ENCODE peak calls at places on chromosomes 13 and 19, in nine cellular contexts. One of them, this sample, is unnamed.

GRCh38 chr19:54552913-54553310 is 20.7 kb upstream of the LILRA2 start:
- DNase-seq in lung: no peak
- DNase-seq in fibroblast of villous mesenchyme: no peak
- DNase-seq in type B pancreatic cell: no peak
- DNase-seq in GM06990: no peak
- DNase-seq in mesothelial cell of epicardium: no peak
- DNase-seq in stomach: no peak
- DNase-seq in GM13977: no peak
- DNase-seq in tibial nerve: no peak
- DNase-seq in this sample: peak

GRCh38 chr19:40279120-40279551 is 6.0 kb downstream of the AKT2 start:
- DNase-seq in type B pancreatic cell: no peak
- DNase-seq in GM13977: no peak
- DNase-seq in stomach: no peak
- DNase-seq in tibial nerve: peak
- DNase-seq in lung: no peak
- DNase-seq in GM06990: no peak
- DNase-seq in fibroblast of villous mesenchyme: peak
- DNase-seq in mesothelial cell of epicardium: no peak
- DNase-seq in this sample: no peak

GRCh38 chr13:80979035-80979641 is 638.2 kb upstream of the SPRY2 start:
- DNase-seq in type B pancreatic cell: no peak
- DNase-seq in fibroblast of villous mesenchyme: peak
- DNase-seq in GM06990: no peak
- DNase-seq in stomach: peak
- DNase-seq in mesothelial cell of epicardium: peak
- DNase-seq in tibial nerve: no peak
- DNase-seq in lung: peak
- DNase-seq in GM13977: peak
- DNase-seq in this sample: no peak

GRCh38 chr19:39428309-39429112 is 7.2 kb downstream of the RPS16 start:
- DNase-seq in GM13977: no peak
- DNase-seq in lung: no peak
- DNase-seq in stomach: peak
- DNase-seq in mesothelial cell of epicardium: peak
- DNase-seq in type B pancreatic cell: no peak
- DNase-seq in fibroblast of villous mesenchyme: peak
- DNase-seq in GM06990: no peak
- DNase-seq in tibial nerve: peak
- DNase-seq in this sample: peak

GRCh38 chr13:111947876-111948275 is 119.1 kb upstream of the SOX1 start:
- DNase-seq in stomach: no peak
- DNase-seq in tibial nerve: no peak
- DNase-seq in type B pancreatic cell: no peak
- DNase-seq in GM06990: no peak
- DNase-seq in fibroblast of villous mesenchyme: no peak
- DNase-seq in lung: no peak
- DNase-seq in GM13977: no peak
- DNase-seq in mesothelial cell of epicardium: no peak
- DNase-seq in this sample: no peak

GRCh38 chr19:17908244-17908643 is 24.6 kb upstream of the CCDC124 start:
- DNase-seq in tibial nerve: no peak
- DNase-seq in fibroblast of villous mesenchyme: no peak
- DNase-seq in stomach: no peak
- DNase-seq in mesothelial cell of epicardium: no peak
- DNase-seq in GM13977: no peak
- DNase-seq in lung: no peak
- DNase-seq in type B pancreatic cell: no peak
- DNase-seq in GM06990: no peak
- DNase-seq in this sample: no peak

GRCh38 chr13:107370036-107370785 is 802.3 kb upstream of the ARGLU1 start:
- DNase-seq in GM13977: no peak
- DNase-seq in fibroblast of villous mesenchyme: peak
- DNase-seq in mesothelial cell of epicardium: no peak
- DNase-seq in lung: no peak
- DNase-seq in GM06990: no peak
- DNase-seq in stomach: no peak
- DNase-seq in type B pancreatic cell: no peak
- DNase-seq in tibial nerve: no peak
- DNase-seq in this sample: no peak

GRCh38 chr19:43797118-43797517 is 5.1 kb downstream of the LYPD5 start:
- DNase-seq in type B pancreatic cell: no peak
- DNase-seq in mesothelial cell of epicardium: no peak
- DNase-seq in GM13977: no peak
- DNase-seq in fibroblast of villous mesenchyme: no peak
- DNase-seq in GM06990: no peak
- DNase-seq in lung: no peak
- DNase-seq in stomach: no peak
- DNase-seq in tibial nerve: no peak
- DNase-seq in this sample: no peak

GRCh38 chr13:30679483-30680330 is 55.6 kb upstream of the ALOX5AP start:
- DNase-seq in GM13977: peak
- DNase-seq in lung: no peak
- DNase-seq in stomach: no peak
- DNase-seq in fibroblast of villous mesenchyme: peak
- DNase-seq in mesothelial cell of epicardium: no peak
- DNase-seq in tibial nerve: no peak
- DNase-seq in type B pancreatic cell: no peak
- DNase-seq in GM06990: no peak
- DNase-seq in this sample: no peak

GRCh38 chr19:584240-585001 is 5.3 kb upstream of the HCN2 start:
- DNase-seq in lung: no peak
- DNase-seq in tibial nerve: no peak
- DNase-seq in GM13977: peak
- DNase-seq in stomach: peak
- DNase-seq in GM06990: peak
- DNase-seq in type B pancreatic cell: no peak
- DNase-seq in fibroblast of villous mesenchyme: peak
- DNase-seq in mesothelial cell of epicardium: peak
- DNase-seq in this sample: no peak

GRCh38 chr19:48635263-48635965 is 1.8 kb downstream of the DBP start:
- DNase-seq in tibial nerve: peak
- DNase-seq in GM06990: peak
- DNase-seq in GM13977: peak
- DNase-seq in stomach: peak
- DNase-seq in mesothelial cell of epicardium: peak
- DNase-seq in type B pancreatic cell: peak
- DNase-seq in fibroblast of villous mesenchyme: peak
- DNase-seq in lung: peak
- DNase-seq in this sample: no peak

GRCh38 chr19:46412034-46412982 is 1.1 kb downstream of the CCDC8 start:
- DNase-seq in type B pancreatic cell: no peak
- DNase-seq in stomach: no peak
- DNase-seq in tibial nerve: no peak
- DNase-seq in lung: no peak
- DNase-seq in GM06990: no peak
- DNase-seq in fibroblast of villous mesenchyme: no peak
- DNase-seq in mesothelial cell of epicardium: no peak
- DNase-seq in GM13977: no peak
- DNase-seq in this sample: no peak

GRCh38 chr13:50156722-50157121 is 141.5 kb downstream of the KCNRG start:
- DNase-seq in GM13977: no peak
- DNase-seq in stomach: no peak
- DNase-seq in type B pancreatic cell: no peak
- DNase-seq in mesothelial cell of epicardium: no peak
- DNase-seq in lung: no peak
- DNase-seq in tibial nerve: no peak
- DNase-seq in fibroblast of villous mesenchyme: peak
- DNase-seq in GM06990: no peak
- DNase-seq in this sample: no peak

GRCh38 chr13:32164622-32165268 is 133.2 kb downstream of the FRY start:
- DNase-seq in lung: peak
- DNase-seq in mesothelial cell of epicardium: no peak
- DNase-seq in GM06990: peak
- DNase-seq in fibroblast of villous mesenchyme: peak
- DNase-seq in type B pancreatic cell: no peak
- DNase-seq in stomach: no peak
- DNase-seq in GM13977: no peak
- DNase-seq in tibial nerve: no peak
- DNase-seq in this sample: no peak

GRCh38 chr13:112619730-112620639 is 32.0 kb upstream of the TUBGCP3 start:
- DNase-seq in lung: peak
- DNase-seq in GM06990: no peak
- DNase-seq in stomach: no peak
- DNase-seq in mesothelial cell of epicardium: peak
- DNase-seq in GM13977: no peak
- DNase-seq in type B pancreatic cell: peak
- DNase-seq in tibial nerve: no peak
- DNase-seq in fibroblast of villous mesenchyme: peak
- DNase-seq in this sample: peak

GRCh38 chr19:56660381-56661105 is 11.0 kb downstream of the ZNF835 start:
- DNase-seq in stomach: no peak
- DNase-seq in mesothelial cell of epicardium: no peak
- DNase-seq in type B pancreatic cell: no peak
- DNase-seq in tibial nerve: no peak
- DNase-seq in GM06990: no peak
- DNase-seq in lung: no peak
- DNase-seq in GM13977: no peak
- DNase-seq in fibroblast of villous mesenchyme: no peak
- DNase-seq in this sample: no peak
- TF ChIP-seq CTCF in stomach: no peak
- TF ChIP-seq CTCF in mesothelial cell of epicardium: no peak
- TF ChIP-seq CTCF in type B pancreatic cell: no peak
- TF ChIP-seq CTCF in tibial nerve: no peak
- TF ChIP-seq CTCF in GM06990: no peak
- TF ChIP-seq CTCF in lung: no peak
- TF ChIP-seq CTCF in GM13977: no peak
- TF ChIP-seq CTCF in fibroblast of villous mesenchyme: no peak
- TF ChIP-seq CTCF in this sample: no peak

GRCh38 chr13:97250560-97250959 is 28.4 kb downstream of the MBNL2 start:
- DNase-seq in stomach: no peak
- DNase-seq in fibroblast of villous mesenchyme: no peak
- DNase-seq in mesothelial cell of epicardium: no peak
- DNase-seq in GM06990: no peak
- DNase-seq in GM13977: no peak
- DNase-seq in type B pancreatic cell: no peak
- DNase-seq in lung: no peak
- DNase-seq in tibial nerve: no peak
- DNase-seq in this sample: no peak
- TF ChIP-seq CTCF in stomach: no peak
- TF ChIP-seq CTCF in fibroblast of villous mesenchyme: no peak
- TF ChIP-seq CTCF in mesothelial cell of epicardium: no peak
- TF ChIP-seq CTCF in GM06990: no peak
- TF ChIP-seq CTCF in GM13977: no peak
- TF ChIP-seq CTCF in type B pancreatic cell: no peak
- TF ChIP-seq CTCF in lung: no peak
- TF ChIP-seq CTCF in tibial nerve: no peak
- TF ChIP-seq CTCF in this sample: no peak

DNA sequence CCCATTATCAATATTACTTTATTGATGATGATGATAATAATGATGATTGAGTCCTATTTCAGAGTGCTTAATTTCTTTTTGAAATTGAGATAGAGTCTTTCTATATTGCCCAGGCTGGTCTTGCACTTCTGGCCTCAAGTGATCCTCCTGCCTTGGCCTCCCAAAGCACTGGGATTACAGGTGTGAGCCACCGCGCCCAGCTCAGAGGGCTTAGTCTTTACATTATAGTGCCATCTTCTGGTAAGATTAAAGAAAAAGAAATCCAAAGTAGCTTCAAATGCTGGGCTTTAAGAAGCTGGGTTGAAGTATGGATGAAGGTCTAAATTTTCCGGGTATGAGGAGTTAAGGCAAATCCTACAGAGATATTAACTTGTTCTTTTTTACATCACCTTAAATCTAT is 3.4 kb upstream of the ZNF333 start:
- DNase-seq in mesothelial cell of epicardium: no peak
- DNase-seq in GM13977: no peak
- DNase-seq in type B pancreatic cell: no peak
- DNase-seq in GM06990: peak
- DNase-seq in fibroblast of villous mesenchyme: peak
- DNase-seq in lung: no peak
- DNase-seq in tibial nerve: no peak
- DNase-seq in stomach: no peak
- DNase-seq in this sample: no peak
- TF ChIP-seq CTCF in mesothelial cell of epicardium: no peak
- TF ChIP-seq CTCF in GM13977: peak
- TF ChIP-seq CTCF in type B pancreatic cell: peak
- TF ChIP-seq CTCF in GM06990: peak
- TF ChIP-seq CTCF in fibroblast of villous mesenchyme: peak
- TF ChIP-seq CTCF in lung: no peak
- TF ChIP-seq CTCF in tibial nerve: peak
- TF ChIP-seq CTCF in stomach: no peak
- TF ChIP-seq CTCF in this sample: peak

GRCh38 chr19:6536138-6536671 is 5.4 kb downstream of the TNFSF9 start:
- DNase-seq in mesothelial cell of epicardium: no peak
- DNase-seq in GM06990: peak
- DNase-seq in GM13977: peak
- DNase-seq in lung: peak
- DNase-seq in stomach: peak
- DNase-seq in tibial nerve: no peak
- DNase-seq in fibroblast of villous mesenchyme: peak
- DNase-seq in type B pancreatic cell: no peak
- DNase-seq in this sample: no peak

GRCh38 chr19:6543866-6544347 is 13.1 kb downstream of the TNFSF9 start:
- DNase-seq in lung: no peak
- DNase-seq in GM06990: peak
- DNase-seq in tibial nerve: no peak
- DNase-seq in mesothelial cell of epicardium: no peak
- DNase-seq in GM13977: peak
- DNase-seq in fibroblast of villous mesenchyme: no peak
- DNase-seq in stomach: no peak
- DNase-seq in type B pancreatic cell: no peak
- DNase-seq in this sample: no peak

GRCh38 chr19:6539514-6539913 is 8.7 kb downstream of the TNFSF9 start:
- DNase-seq in GM06990: no peak
- DNase-seq in stomach: no peak
- DNase-seq in GM13977: no peak
- DNase-seq in fibroblast of villous mesenchyme: no peak
- DNase-seq in tibial nerve: no peak
- DNase-seq in mesothelial cell of epicardium: no peak
- DNase-seq in type B pancreatic cell: no peak
- DNase-seq in lung: no peak
- DNase-seq in this sample: no peak

GRCh38 chr19:6535558-6536137 is 4.8 kb downstream of the TNFSF9 start:
- DNase-seq in stomach: no peak
- DNase-seq in GM06990: no peak
- DNase-seq in lung: no peak
- DNase-seq in type B pancreatic cell: no peak
- DNase-seq in tibial nerve: no peak
- DNase-seq in fibroblast of villous mesenchyme: no peak
- DNase-seq in GM13977: no peak
- DNase-seq in mesothelial cell of epicardium: no peak
- DNase-seq in this sample: no peak

DNA sequence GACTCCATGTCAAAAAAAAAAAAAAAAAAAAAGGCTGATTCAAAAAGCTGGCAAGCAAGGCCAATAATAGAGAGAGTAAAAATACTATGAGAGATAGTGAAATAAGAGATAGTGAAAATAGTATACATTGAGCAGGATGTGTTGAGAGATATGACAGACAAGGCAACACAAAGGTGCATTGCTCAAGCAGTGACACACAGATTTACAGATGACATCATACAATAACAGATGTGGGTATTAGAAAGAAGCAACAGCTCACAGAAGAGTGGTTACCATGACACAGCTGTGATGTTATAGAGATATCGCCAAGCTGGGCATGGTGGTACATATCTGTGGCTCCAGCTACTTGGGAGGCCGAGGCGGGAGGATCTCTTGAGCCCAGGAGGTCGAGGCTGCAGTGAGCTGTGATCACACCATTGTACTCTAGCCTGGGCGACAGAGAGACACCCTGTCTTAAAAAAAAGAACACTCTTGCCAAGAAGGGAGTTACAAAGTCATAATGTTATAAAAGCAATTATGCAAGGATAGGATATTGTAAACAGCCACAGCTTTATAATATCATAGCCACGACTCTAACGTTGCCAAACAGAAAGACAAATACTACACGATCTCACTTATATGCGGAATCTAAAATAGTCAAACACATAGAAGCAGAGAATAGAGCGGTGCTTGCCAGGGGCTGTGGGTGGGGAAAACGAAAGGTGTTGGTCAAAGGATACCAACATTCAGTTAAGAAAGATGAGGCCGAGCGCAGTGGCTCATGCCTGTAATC is 10.3 kb downstream of the TNFSF9 start:
- DNase-seq in GM06990: no peak
- DNase-seq in stomach: no peak
- DNase-seq in tibial nerve: no peak
- DNase-seq in fibroblast of villous mesenchyme: no peak
- DNase-seq in mesothelial cell of epicardium: no peak
- DNase-seq in lung: no peak
- DNase-seq in type B pancreatic cell: no peak
- DNase-seq in GM13977: peak
- DNase-seq in this sample: no peak
- TF ChIP-seq CTCF in GM06990: no peak
- TF ChIP-seq CTCF in stomach: no peak
- TF ChIP-seq CTCF in tibial nerve: no peak
- TF ChIP-seq CTCF in fibroblast of villous mesenchyme: no peak
- TF ChIP-seq CTCF in mesothelial cell of epicardium: no peak
- TF ChIP-seq CTCF in lung: no peak
- TF ChIP-seq CTCF in type B pancreatic cell: no peak
- TF ChIP-seq CTCF in GM13977: no peak
- TF ChIP-seq CTCF in this sample: no peak